ENCODE peak calls at places on chromosomes 13 and 19, in seven cellular contexts. O is hypothalamus, E is GOT3, Y is C1 segment of cervical spinal cord, Z is GDM1, T is T-helper 1 cell, C is NCI-H2107. Q is an unnamed sample.

GRCh38 chr19:48943081-48943480 is 9.6 kb downstream of the DHDH start:
- DNase-seq in Y (no peak), O (no peak), E (no peak), C (no peak), Z (no peak), T (no peak), Q (no peak)

GRCh38 chr19:6730153-6730804 is 7.1 kb downstream of the GPR108 start:
- DNase-seq in Y (peak), E (no peak), O (peak), Z (no peak), T (no peak), C (no peak), Q (peak)

GRCh38 chr19:50514346-50515167 is 844 bp upstream of the ASPDH start:
- DNase-seq in O (peak), Y (peak), Z (no peak), E (no peak), T (no peak), C (no peak), Q (no peak)

GRCh38 chr13:97369269-97369893 is 64.6 kb upstream of the RAP2A start:
- DNase-seq in O (no peak), E (no peak), Y (no peak), C (no peak), T (no peak), Z (no peak), Q (no peak)

GRCh38 chr13:87444135-87444534 is 227.0 kb upstream of the SLITRK5 start:
- DNase-seq in T (no peak), Z (no peak), O (no peak), Y (no peak), C (no peak), E (no peak), Q (no peak)

GRCh38 chr13:98143157-98143553 is 261 bp downstream of the FARP1 start:
- DNase-seq in E (no peak), Y (no peak), C (no peak), Z (no peak), O (no peak), T (no peak), Q (no peak)

GRCh38 chr13:82275644-82276043 is 1606.6 kb downstream of the SLITRK1 start:
- DNase-seq in T (no peak), C (no peak), O (no peak), Y (no peak), Z (no peak), E (no peak), Q (no peak)

GRCh38 chr19:2300533-2300932 is 7.4 kb downstream of the LINGO3 start:
- DNase-seq in O (no peak), E (no peak), T (no peak), Y (no peak), C (no peak), Z (no peak), Q (no peak)

GRCh38 chr19:30090476-30090875 is 148.4 kb downstream of the URI1 start:
- DNase-seq in O (no peak), Y (no peak), C (no peak), E (no peak), Z (no peak), T (no peak), Q (peak)

GRCh38 chr13:58043971-58044370 is 412.4 kb downstream of the PCDH17 start:
- DNase-seq in O (no peak), T (no peak), Y (no peak), E (no peak), C (no peak), Z (no peak), Q (no peak)

GRCh38 chr19:2475018-2475701 is 767 bp upstream of the GADD45B start:
- DNase-seq in E (no peak), O (no peak), C (no peak), T (peak), Y (no peak), Z (peak), Q (peak)

GRCh38 chr19:55384576-55385235 is 614 bp upstream of the TMEM238 start:
- DNase-seq in Y (no peak), T (no peak), O (no peak), Z (no peak), E (no peak), C (peak), Q (peak)

GRCh38 chr19:35266904-35267817 is 1.6 kb upstream of the USF2 start:
- DNase-seq in E (no peak), Z (no peak), C (no peak), Y (peak), T (peak), O (no peak), Q (peak)

GRCh38 chr19:41868989-41869300 is 8.1 kb upstream of the CD79A start:
- DNase-seq in C (no peak), E (no peak), Z (no peak), T (no peak), Y (no peak), O (no peak), Q (peak)

GRCh38 chr13:98180092-98180491 is 3.0 kb upstream of the RNF113B start:
- DNase-seq in Y (no peak), C (no peak), Z (no peak), T (no peak), O (no peak), E (no peak), Q (no peak)

GRCh38 chr19:40921005-40921897 is 39.2 kb upstream of the CYP2A7 start:
- DNase-seq in E (no peak), Y (no peak), T (no peak), O (no peak), Z (no peak), C (no peak), Q (no peak)

GRCh38 chr13:42545842-42546241 is 28.1 kb upstream of the TNFSF11 start:
- DNase-seq in Z (no peak), Y (no peak), E (no peak), C (no peak), O (no peak), T (no peak), Q (no peak)

GRCh38 chr19:44657211-44657921 is 13.7 kb downstream of the PVR start:
- DNase-seq in Z (peak), O (no peak), T (peak), C (no peak), Y (no peak), E (no peak), Q (peak)

GRCh38 chr13:113837554-113838355 is 26.1 kb downstream of the GAS6 start:
- DNase-seq in Y (peak), Z (no peak), E (peak), T (no peak), C (no peak), O (peak), Q (peak)

GRCh38 chr19:21709464-21709863 is 57.9 kb downstream of the ZNF100 start:
- DNase-seq in E (no peak), Z (no peak), Y (no peak), O (no peak), C (no peak), T (no peak), Q (no peak)

GRCh38 chr13:64414381-64414780 is 2815.8 kb downstream of the PCDH9 start:
- DNase-seq in Z (no peak), Y (no peak), C (no peak), T (no peak), E (no peak), O (no peak), Q (no peak)

GRCh38 chr13:95536629-95537241 is 15.8 kb upstream of the CLDN10 start:
- DNase-seq in O (no peak), E (no peak), T (no peak), Z (no peak), Y (no peak), C (no peak), Q (no peak)

GRCh38 chr19:22421797-22422196 is 349 bp downstream of the ZNF98 start:
- DNase-seq in C (no peak), Z (no peak), O (no peak), E (no peak), Y (no peak), T (no peak), Q (no peak)

GRCh38 chr13:75850915-75851314 is 214.8 kb downstream of the LMO7 start:
- DNase-seq in C (no peak), E (no peak), O (no peak), Y (no peak), Z (no peak), T (no peak), Q (no peak)

GRCh38 chr13:27374126-27374613 is 50.2 kb upstream of the GTF3A start:
- DNase-seq in E (no peak), Z (no peak), T (no peak), O (no peak), Y (no peak), C (no peak), Q (no peak)

Q was measured in psoas muscle.